ENCODE peak calls at places on chromosome 20, in eight cellular contexts. V, O, G, Y, E, X, L and H are unnamed samples.

GRCh38 chr20:34736106-34736505 is 32.0 kb downstream of the TP53INP2 start:
- DNase-seq in E (no peak), V (no peak), L (no peak), G (no peak), O (no peak), X (no peak), Y (no peak), H (no peak)

GRCh38 chr20:49713779-49714712 is at the start of gene B4GALT5:
- DNase-seq in L (peak; percentile 67), E (peak; percentile 82), O (peak; percentile 87), X (peak; percentile 69), G (peak; percentile 85), V (peak; percentile 43), Y (peak; percentile 92), H (peak; percentile 79)

GRCh38 chr20:45342863-45343444 is 5.3 kb downstream of the SDC4 start:
- DNase-seq in E (no peak), L (no peak), V (no peak), X (no peak), O (no peak), Y (no peak), G (no peak), H (no peak)

GRCh38 chr20:40970218-40970617 is 58.4 kb upstream of the TOP1 start:
- DNase-seq in V (no peak), E (no peak), O (no peak), X (no peak), G (no peak), Y (no peak), L (no peak), H (no peak)

GRCh38 chr20:47962286-47962685 is 177.0 kb upstream of the SULF2 start:
- DNase-seq in X (no peak), E (no peak), O (no peak), V (no peak), L (no peak), G (no peak), Y (no peak), H (no peak)

GRCh38 chr20:7161690-7162089 is 394.2 kb downstream of the BMP2 start:
- DNase-seq in V (no peak), G (no peak), E (no peak), X (no peak), Y (peak; percentile 30), L (no peak), O (no peak), H (no peak)

GRCh38 chr20:48574383-48574782 is 253.4 kb downstream of the PREX1 start:
- DNase-seq in Y (no peak), V (peak; percentile 14), O (no peak), L (no peak), E (no peak), X (no peak), G (peak; percentile 24), H (peak; percentile 8)

GRCh38 chr20:36102809-36103596 is 51.5 kb upstream of the EPB41L1 start:
- DNase-seq in O (no peak), G (no peak), V (no peak), X (no peak), Y (no peak), E (no peak), L (no peak), H (no peak)

GRCh38 chr20:61761453-61762207 is 304.1 kb downstream of the TAF4 start:
- DNase-seq in O (no peak), E (no peak), Y (no peak), V (no peak), L (no peak), X (no peak), G (no peak), H (no peak)

GRCh38 chr20:36101201-36101600 is 53.3 kb upstream of the EPB41L1 start:
- DNase-seq in V (no peak), O (no peak), L (no peak), G (no peak), E (no peak), X (no peak), Y (no peak), H (no peak)

GRCh38 chr20:40489886-40490285 is 199.2 kb downstream of the MAFB start:
- DNase-seq in Y (no peak), G (no peak), O (no peak), X (no peak), V (peak; percentile 50), L (no peak), E (no peak), H (peak; percentile 47)

GRCh38 chr20:21099653-21100589 is 6.2 kb downstream of the LINC00237 start:
- DNase-seq in Y (peak; percentile 27), G (peak; percentile 55), O (peak; percentile 75), X (no peak), L (no peak), V (no peak), E (no peak), H (no peak)

GRCh38 chr20:23417861-23418260 is 3.4 kb downstream of the NAPB start:
- DNase-seq in X (no peak), E (no peak), V (no peak), G (no peak), L (no peak), Y (no peak), O (no peak), H (no peak)

GRCh38 chr20:62832212-62832922 is 15.5 kb downstream of the COL9A3 start:
- DNase-seq in G (peak; percentile 67), L (no peak), V (no peak), O (no peak), E (peak; percentile 76), Y (no peak), X (no peak), H (no peak)

GRCh38 chr20:44460795-44461141 is 14.9 kb upstream of the TTPAL start:
- DNase-seq in G (peak; percentile 34), L (no peak), X (no peak), O (no peak), E (no peak), V (peak; percentile 62), Y (peak; percentile 20), H (peak; percentile 53)

GRCh38 chr20:47320990-47321805 is 35.3 kb downstream of the ZMYND8 start:
- DNase-seq in V (no peak), X (no peak), O (no peak), G (no peak), E (no peak), L (no peak), Y (peak; percentile 4), H (no peak)

GRCh38 chr20:6993016-6993415 is 225.5 kb downstream of the BMP2 start:
- DNase-seq in Y (no peak), O (no peak), G (no peak), V (peak; percentile 34), L (no peak), X (no peak), E (no peak), H (no peak)

GRCh38 chr20:15406072-15406471 is 1068.7 kb upstream of the FLRT3 start:
- DNase-seq in Y (no peak), X (no peak), L (no peak), O (no peak), E (no peak), G (no peak), V (no peak), H (no peak)